ENCODE peak calls at places on chromosomes 13 and 19, in six cellular contexts. A, Z, T, I, M and Q are unnamed samples.

GRCh38 chr19:27774337-27774736 is 1438.6 kb downstream of the UQCRFS1 start:
- DNase-seq in M (no peak), T (peak; percentile 18), Z (no peak), A (no peak), I (no peak), Q (no peak)

GRCh38 chr13:66154981-66155380 is 1075.2 kb downstream of the PCDH9 start:
- DNase-seq in I (no peak), T (no peak), M (no peak), A (no peak), Z (no peak), Q (no peak)

GRCh38 chr13:43664700-43665191 is 122.0 kb downstream of the ENOX1 start:
- DNase-seq in I (no peak), T (no peak), Z (no peak), A (no peak), M (no peak), Q (no peak)

GRCh38 chr19:39497850-39498261 is 891 bp upstream of the DLL3 start:
- DNase-seq in T (no peak), M (no peak), I (no peak), Z (peak; percentile 36), A (no peak), Q (no peak)

GRCh38 chr13:29707876-29708543 is 112.5 kb upstream of the SLC7A1 start:
- DNase-seq in T (peak; percentile 80), I (peak; percentile 6), A (no peak), M (peak; percentile 17), Z (peak; percentile 44), Q (peak; percentile 60)

GRCh38 chr13:93249259-93249917 is 22.8 kb downstream of the GPC6 start:
- DNase-seq in A (no peak), T (no peak), Z (peak; percentile 90), M (no peak), I (no peak), Q (no peak)

GRCh38 chr13:20053891-20054290 is 95.4 kb downstream of the ZMYM2 start:
- DNase-seq in I (no peak), Z (no peak), T (no peak), M (no peak), A (no peak), Q (no peak)

GRCh38 chr19:38251564-38252051 is 4.6 kb downstream of the PPP1R14A start:
- DNase-seq in M (no peak), I (no peak), Z (no peak), A (no peak), T (no peak), Q (no peak)

GRCh38 chr13:61247149-61247936 is 168.3 kb downstream of the PCDH20 start:
- DNase-seq in I (no peak), M (no peak), T (no peak), A (no peak), Z (no peak), Q (no peak)

GRCh38 chr13:71712988-71713653 is 153.9 kb downstream of the DACH1 start:
- DNase-seq in Z (peak; percentile 49), M (no peak), A (no peak), T (peak; percentile 20), I (no peak), Q (no peak)

GRCh38 chr19:42281175-42282035 is 12.4 kb downstream of the CIC start:
- DNase-seq in T (peak; percentile 1), A (peak; percentile 65), M (no peak), I (peak; percentile 66), Z (peak; percentile 76), Q (no peak)

GRCh38 chr13:114064516-114065140 is 67.8 kb downstream of the RASA3 start:
- DNase-seq in T (no peak), A (no peak), I (no peak), Z (no peak), M (no peak), Q (no peak)

GRCh38 chr13:38897521-38897920 is 93.1 kb downstream of the STOML3 start:
- DNase-seq in Z (no peak), A (no peak), I (no peak), M (no peak), T (no peak), Q (no peak)

GRCh38 chr13:110559429-110559943 is 2.0 kb downstream of the RAB20 start:
- DNase-seq in T (no peak), A (no peak), Z (no peak), M (no peak), I (no peak), Q (no peak)

GRCh38 chr13:79527698-79528097 is 46.7 kb downstream of the NDFIP2 start:
- DNase-seq in T (no peak), Z (no peak), A (no peak), I (no peak), M (no peak), Q (no peak)

GRCh38 chr19:39765091-39766076 is 13.3 kb upstream of the LEUTX start:
- DNase-seq in M (no peak), T (peak; percentile 8), A (peak; percentile 7), I (peak; percentile 41), Z (peak; percentile 48), Q (peak; percentile 18)

GRCh38 chr13:36981156-36981743 is 17.9 kb downstream of the ALG5 start:
- DNase-seq in Z (peak; percentile 45), I (no peak), A (no peak), T (no peak), M (no peak), Q (no peak)

GRCh38 chr13:48066310-48066989 is 28.5 kb downstream of the MED4 start:
- DNase-seq in I (no peak), T (no peak), M (no peak), A (peak; percentile 17), Z (peak; percentile 47), Q (no peak)

GRCh38 chr13:24630121-24630520 is 50.1 kb upstream of the ATP12A start:
- DNase-seq in A (no peak), M (no peak), Z (no peak), T (no peak), I (no peak), Q (no peak)

GRCh38 chr13:61039302-61039701 is 376.3 kb downstream of the PCDH20 start:
- DNase-seq in Z (no peak), M (no peak), I (no peak), A (no peak), T (no peak), Q (no peak)

GRCh38 chr19:53696951-53697350 is 65.2 kb downstream of the DPRX start:
- DNase-seq in I (no peak), Z (no peak), A (no peak), M (no peak), T (no peak), Q (no peak)

GRCh38 chr13:78192721-78193120 is 274.1 kb upstream of the EDNRB start:
- DNase-seq in T (no peak), I (no peak), M (no peak), A (no peak), Z (no peak), Q (no peak)

GRCh38 chr13:21402586-21403307 is 56.4 kb downstream of the ZDHHC20 start:
- DNase-seq in T (no peak), M (no peak), Z (peak; percentile 67), A (no peak), I (peak; percentile 7), Q (no peak)

DNA sequence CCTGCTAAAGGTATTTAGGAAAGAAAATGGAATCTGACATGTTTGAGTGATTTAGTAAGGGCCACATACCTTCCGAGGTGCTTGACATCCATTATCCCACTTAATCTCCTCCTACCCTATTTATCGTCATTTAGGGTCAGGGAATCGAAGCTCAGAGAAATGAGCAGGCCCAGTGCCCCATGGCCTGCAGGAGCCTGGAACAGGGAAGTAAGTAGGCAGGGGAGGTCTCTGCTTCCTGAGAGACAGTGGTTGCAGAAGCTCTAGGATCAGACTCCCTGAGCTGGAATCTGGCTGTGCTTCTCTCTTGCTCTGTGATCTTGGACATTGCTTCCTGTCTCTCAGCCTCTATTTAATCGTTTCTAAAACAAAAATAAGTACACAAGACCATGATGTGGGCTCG is 169.0 kb upstream of the TSHZ3 start:
- DNase-seq in M (no peak), Z (no peak), T (no peak), I (no peak), A (no peak), Q (no peak)
- H3K27ac ChIP-seq in M (no peak overlapping the region), Z (no peak overlapping the region), T (no peak overlapping the region), I (no peak overlapping the region), A (no peak overlapping the region), Q (no peak overlapping the region)

GRCh38 chr13:25648996-25649633 is 277.3 kb downstream of the ATP8A2 start:
- DNase-seq in I (no peak), M (no peak), T (no peak), Z (no peak), A (no peak), Q (no peak)

GRCh38 chr13:25657062-25657588 is 285.4 kb downstream of the ATP8A2 start:
- DNase-seq in A (no peak), Z (no peak), T (no peak), I (no peak), M (no peak), Q (no peak)

GRCh38 chr13:25654332-25654731 is 282.6 kb downstream of the ATP8A2 start:
- DNase-seq in M (no peak), A (no peak), I (no peak), Z (no peak), T (no peak), Q (no peak)

GRCh38 chr13:25652764-25653163 is 281.0 kb downstream of the ATP8A2 start:
- DNase-seq in I (no peak), A (no peak), M (no peak), Z (no peak), T (no peak), Q (no peak)
- H3K27ac ChIP-seq in I (no peak overlapping the region), A (no peak overlapping the region), M (no peak overlapping the region), Z (no peak overlapping the region), T (no peak overlapping the region), Q (no peak overlapping the region)

DNA sequence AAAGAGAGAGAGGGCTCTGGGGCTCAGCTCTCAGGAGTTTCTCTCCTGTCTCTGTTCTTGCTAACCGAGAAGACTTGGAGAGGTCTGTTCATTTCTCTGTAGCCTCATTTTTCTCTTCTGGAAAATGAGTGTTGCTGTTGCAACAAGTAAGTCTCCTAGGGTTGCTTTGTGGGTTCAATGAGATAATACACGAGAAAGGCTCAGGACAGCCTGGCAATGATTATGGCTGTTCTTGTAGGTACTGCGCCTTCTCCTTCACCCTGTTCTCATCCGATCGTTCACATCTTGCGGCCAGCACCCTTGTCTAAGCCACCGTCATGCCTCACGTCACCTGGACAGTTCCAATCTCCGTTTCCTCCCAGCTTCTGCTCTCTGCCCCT is 4.1 kb downstream of the C5AR1 start:
- DNase-seq in A (no peak), T (no peak), M (no peak), Z (no peak), I (no peak), Q (no peak)
- H3K27ac ChIP-seq in A (no peak overlapping the region), T (no peak overlapping the region), M (no peak overlapping the region), Z (peak overlapping the region; percentile 59), I (peak overlapping the region; percentile 74), Q (peak overlapping the region; percentile 39)

GRCh38 chr19:46772170-46773017 is 16.0 kb downstream of the SLC1A5 start:
- DNase-seq in M (no peak), A (no peak), I (no peak), Z (no peak), T (no peak), Q (no peak)
- H3K27ac ChIP-seq in M (no peak overlapping the region), A (no peak overlapping the region), I (no peak overlapping the region), Z (no peak overlapping the region), T (no peak overlapping the region), Q (no peak overlapping the region)

GRCh38 chr19:3269972-3270667 is 45.7 kb downstream of the CELF5 start:
- DNase-seq in T (no peak), M (no peak), A (no peak), I (no peak), Z (no peak), Q (no peak)
- H3K27ac ChIP-seq in T (no peak overlapping the region), M (no peak overlapping the region), A (no peak overlapping the region), I (no peak overlapping the region), Z (no peak overlapping the region), Q (no peak overlapping the region)